ENCODE peak calls at places on chromosomes 6 and 20, in four cellular contexts. M is pancreas, Q is RPMI7951, D is putamen. E is an unnamed sample.

GRCh38 chr6:45697605-45698004 is 318.1 kb downstream of the CLIC5 start:
- DNase-seq in M (no peak), Q (peak), D (no peak), E (peak)

GRCh38 chr6:12751694-12752304 is 35.2 kb downstream of the PHACTR1 start:
- DNase-seq in M (peak), Q (peak), D (no peak), E (peak)

GRCh38 chr6:100447900-100448700 is 16.6 kb downstream of the SIM1 start:
- DNase-seq in M (no peak), Q (no peak), D (no peak), E (no peak)

GRCh38 chr6:25172819-25173218 is 106.4 kb upstream of the CARMIL1 start:
- DNase-seq in M (no peak), Q (peak), D (no peak), E (peak)

GRCh38 chr20:21125072-21125848 is 622 bp upstream of the KIZ start:
- DNase-seq in M (peak), Q (peak), D (peak), E (peak)

GRCh38 chr20:58019027-58019849 is 209.2 kb downstream of the ANKRD60 start:
- DNase-seq in M (no peak), Q (peak), D (no peak), E (peak)

GRCh38 chr6:158769696-158770446 is 49.3 kb downstream of the EZR start:
- DNase-seq in M (no peak), Q (no peak), D (peak), E (no peak)

GRCh38 chr20:35166242-35166830 is 5.5 kb upstream of the PROCR start:
- DNase-seq in M (no peak), Q (no peak), D (peak), E (no peak)

GRCh38 chr20:49248301-49248700 is 29.1 kb downstream of the DDX27 start:
- DNase-seq in M (no peak), Q (no peak), D (no peak), E (no peak)

GRCh38 chr6:158499601-158500000 is 60.3 kb upstream of the TMEM181 start:
- DNase-seq in M (no peak), Q (no peak), D (no peak), E (no peak)

GRCh38 chr6:1834641-1835516 is 225.2 kb downstream of the FOXC1 start:
- DNase-seq in M (no peak), Q (no peak), D (no peak), E (no peak)